ENCODE peak calls at places on chromosomes 2 and 18, in seven cellular contexts. One of them, this sample, is unnamed.

GRCh38 chr18:59052965-59053960 is 86.4 kb upstream of the SEC11C start:
- DNase-seq in fibroblast of lung: peak; percentile 71
- DNase-seq in PC-3: peak; percentile 57
- DNase-seq in endothelial cell of umbilical vein: no peak
- DNase-seq in GM23248: no peak
- DNase-seq in HCT116: no peak
- DNase-seq in endodermal cell: no peak
- DNase-seq in this sample: peak; percentile 41

GRCh38 chr2:46657042-46657504 is 177.7 kb downstream of the TMEM247 start:
- DNase-seq in fibroblast of lung: no peak
- DNase-seq in PC-3: peak; percentile 62
- DNase-seq in endothelial cell of umbilical vein: peak; percentile 28
- DNase-seq in GM23248: peak; percentile 70
- DNase-seq in HCT116: peak; percentile 54
- DNase-seq in endodermal cell: peak; percentile 55
- DNase-seq in this sample: peak; percentile 42

GRCh38 chr2:188096910-188097309 is 194.8 kb upstream of the GULP1 start:
- DNase-seq in fibroblast of lung: no peak
- DNase-seq in PC-3: no peak
- DNase-seq in endothelial cell of umbilical vein: no peak
- DNase-seq in GM23248: no peak
- DNase-seq in HCT116: no peak
- DNase-seq in endodermal cell: no peak
- DNase-seq in this sample: no peak

GRCh38 chr2:226213717-226214116 is 585.9 kb downstream of the IRS1 start:
- DNase-seq in fibroblast of lung: peak; percentile 94
- DNase-seq in PC-3: peak; percentile 49
- DNase-seq in endothelial cell of umbilical vein: no peak
- DNase-seq in GM23248: peak; percentile 75
- DNase-seq in HCT116: no peak
- DNase-seq in endodermal cell: no peak
- DNase-seq in this sample: no peak

GRCh38 chr2:182761903-182762302 is 45.8 kb downstream of the DNAJC10 start:
- DNase-seq in fibroblast of lung: peak; percentile 43
- DNase-seq in PC-3: no peak
- DNase-seq in endothelial cell of umbilical vein: peak; percentile 39
- DNase-seq in GM23248: peak; percentile 50
- DNase-seq in HCT116: no peak
- DNase-seq in endodermal cell: no peak
- DNase-seq in this sample: no peak

GRCh38 chr2:54947596-54948519 is 102.4 kb downstream of the RTN4 start:
- DNase-seq in fibroblast of lung: no peak
- DNase-seq in PC-3: no peak
- DNase-seq in endothelial cell of umbilical vein: no peak
- DNase-seq in GM23248: no peak
- DNase-seq in HCT116: no peak
- DNase-seq in endodermal cell: no peak
- DNase-seq in this sample: no peak

GRCh38 chr2:9547272-9547991 is 8.2 kb downstream of the ADAM17 start:
- DNase-seq in fibroblast of lung: peak; percentile 64
- DNase-seq in PC-3: no peak
- DNase-seq in endothelial cell of umbilical vein: peak; percentile 32
- DNase-seq in GM23248: peak; percentile 62
- DNase-seq in HCT116: no peak
- DNase-seq in endodermal cell: no peak
- DNase-seq in this sample: no peak

GRCh38 chr18:59994357-59994756 is 94.6 kb downstream of the PMAIP1 start:
- DNase-seq in fibroblast of lung: no peak
- DNase-seq in PC-3: peak; percentile 53
- DNase-seq in endothelial cell of umbilical vein: no peak
- DNase-seq in GM23248: peak; percentile 14
- DNase-seq in HCT116: peak; percentile 16
- DNase-seq in endodermal cell: no peak
- DNase-seq in this sample: no peak

GRCh38 chr2:109256921-109257320 is 127.9 kb downstream of the SH3RF3 start:
- DNase-seq in fibroblast of lung: no peak
- DNase-seq in PC-3: no peak
- DNase-seq in endothelial cell of umbilical vein: no peak
- DNase-seq in GM23248: peak; percentile 62
- DNase-seq in HCT116: no peak
- DNase-seq in endodermal cell: no peak
- DNase-seq in this sample: no peak

GRCh38 chr18:55228707-55229106 is 269.4 kb upstream of the CCDC68 start:
- DNase-seq in fibroblast of lung: no peak
- DNase-seq in PC-3: no peak
- DNase-seq in endothelial cell of umbilical vein: no peak
- DNase-seq in GM23248: no peak
- DNase-seq in HCT116: no peak
- DNase-seq in endodermal cell: peak; percentile 66
- DNase-seq in this sample: no peak

GRCh38 chr2:173205375-173205774 is 129.7 kb downstream of the MAP3K20 start:
- DNase-seq in fibroblast of lung: no peak
- DNase-seq in PC-3: no peak
- DNase-seq in endothelial cell of umbilical vein: no peak
- DNase-seq in GM23248: peak; percentile 74
- DNase-seq in HCT116: no peak
- DNase-seq in endodermal cell: no peak
- DNase-seq in this sample: no peak

DNA sequence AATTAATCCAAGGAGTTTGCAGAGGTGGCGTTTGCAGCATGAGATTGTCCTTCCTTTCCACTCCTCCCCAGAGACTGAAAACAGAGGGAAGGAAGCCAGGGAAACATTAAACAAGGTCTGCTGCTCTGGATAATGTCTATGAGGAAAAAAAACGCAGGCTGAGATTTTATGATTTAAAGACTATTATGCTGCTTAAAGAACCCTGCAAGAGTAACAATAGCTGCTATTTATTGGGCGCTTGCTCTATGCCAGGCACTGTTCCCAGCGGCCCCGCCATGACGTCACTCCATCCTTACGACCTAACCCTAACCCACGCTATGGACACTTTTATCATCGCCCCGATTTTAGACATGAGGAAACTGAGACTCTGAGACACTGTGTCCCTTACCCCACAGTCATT is 222.4 kb downstream of the BCL2 start:
- DNase-seq in fibroblast of lung: no peak
- DNase-seq in PC-3: no peak
- DNase-seq in endothelial cell of umbilical vein: no peak
- DNase-seq in GM23248: no peak
- DNase-seq in HCT116: no peak
- DNase-seq in endodermal cell: no peak
- DNase-seq in this sample: no peak
- H3K27ac ChIP-seq in fibroblast of lung: no peak overlapping the region
- H3K27ac ChIP-seq in PC-3: no peak overlapping the region
- H3K27ac ChIP-seq in endothelial cell of umbilical vein: no peak overlapping the region
- H3K27ac ChIP-seq in GM23248: no peak overlapping the region
- H3K27ac ChIP-seq in HCT116: no peak overlapping the region
- H3K27ac ChIP-seq in endodermal cell: no peak overlapping the region
- H3K27ac ChIP-seq in this sample: no peak overlapping the region

DNA sequence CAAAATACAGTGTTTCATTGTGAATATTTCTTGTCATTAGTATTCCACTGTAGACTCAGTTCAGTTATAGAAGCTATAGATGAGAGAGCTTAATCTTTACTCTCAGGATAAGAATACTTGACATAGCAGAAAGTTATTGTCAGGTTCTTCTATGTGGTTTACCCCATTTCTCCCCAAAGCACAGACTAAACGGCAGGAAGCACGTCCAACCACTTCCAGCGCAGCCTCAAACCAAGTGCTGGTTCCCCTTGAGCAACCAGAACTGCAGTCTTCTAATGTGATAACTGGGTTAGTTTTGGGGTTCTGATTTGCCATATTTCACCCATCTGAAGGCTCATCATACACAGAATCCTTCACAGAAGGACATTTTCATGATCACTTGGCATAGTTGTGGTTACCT is 324.7 kb downstream of the SLC8A1 start:
- DNase-seq in fibroblast of lung: peak; percentile 20
- DNase-seq in PC-3: no peak
- DNase-seq in endothelial cell of umbilical vein: no peak
- DNase-seq in GM23248: no peak
- DNase-seq in HCT116: no peak
- DNase-seq in endodermal cell: no peak
- DNase-seq in this sample: no peak
- H3K9ac ChIP-seq in fibroblast of lung: no peak overlapping the region
- H3K9ac ChIP-seq in PC-3: no peak overlapping the region
- H3K9ac ChIP-seq in endothelial cell of umbilical vein: no peak overlapping the region
- H3K9ac ChIP-seq in GM23248: no peak overlapping the region
- H3K9ac ChIP-seq in HCT116: no peak overlapping the region
- H3K9ac ChIP-seq in endodermal cell: no peak overlapping the region
- H3K9ac ChIP-seq in this sample: no peak overlapping the region

DNA sequence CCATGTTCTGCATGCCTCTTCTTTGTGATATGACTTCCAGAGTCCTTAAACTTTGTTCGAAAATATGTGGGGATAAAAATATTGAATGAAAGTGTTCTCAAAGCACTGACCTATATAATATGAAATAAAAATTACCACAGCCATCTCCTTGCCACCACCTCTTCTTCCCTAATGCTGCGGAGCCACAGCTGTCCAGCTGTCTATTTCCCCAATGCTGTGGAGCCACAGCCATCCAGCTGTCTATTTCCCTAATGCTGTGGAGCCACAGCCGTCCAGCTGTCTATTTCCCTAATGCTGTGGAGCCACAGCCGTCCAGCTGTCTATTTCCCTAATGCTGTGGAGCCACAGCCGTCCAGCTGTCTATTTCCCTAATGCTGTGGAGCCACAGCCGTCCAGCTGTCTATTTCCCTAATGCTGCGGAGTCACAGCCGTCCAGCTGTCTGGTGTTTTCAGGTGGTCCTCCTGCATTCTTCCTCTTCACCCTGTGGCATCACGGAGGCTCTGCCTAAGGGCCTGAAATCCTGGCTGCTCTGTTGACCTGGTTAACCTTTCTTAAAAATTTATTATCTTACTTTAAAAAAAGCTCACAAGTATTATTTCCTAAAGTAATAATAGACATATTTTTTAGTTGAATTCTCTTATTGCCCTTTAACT is 266.1 kb upstream of the MEX3C start:
- DNase-seq in fibroblast of lung: no peak
- DNase-seq in PC-3: no peak
- DNase-seq in endothelial cell of umbilical vein: no peak
- DNase-seq in GM23248: no peak
- DNase-seq in HCT116: no peak
- DNase-seq in endodermal cell: no peak
- DNase-seq in this sample: no peak
- H3K27ac ChIP-seq in fibroblast of lung: no peak overlapping the region
- H3K27ac ChIP-seq in PC-3: no peak overlapping the region
- H3K27ac ChIP-seq in endothelial cell of umbilical vein: no peak overlapping the region
- H3K27ac ChIP-seq in GM23248: no peak overlapping the region
- H3K27ac ChIP-seq in HCT116: no peak overlapping the region
- H3K27ac ChIP-seq in endodermal cell: no peak overlapping the region
- H3K27ac ChIP-seq in this sample: no peak overlapping the region

GRCh38 chr2:68491582-68491981 is 24.2 kb downstream of the APLF start:
- DNase-seq in fibroblast of lung: no peak
- DNase-seq in PC-3: no peak
- DNase-seq in endothelial cell of umbilical vein: no peak
- DNase-seq in GM23248: no peak
- DNase-seq in HCT116: no peak
- DNase-seq in endodermal cell: no peak
- DNase-seq in this sample: no peak
- H3K9ac ChIP-seq in fibroblast of lung: no peak overlapping the region
- H3K9ac ChIP-seq in PC-3: no peak overlapping the region
- H3K9ac ChIP-seq in endothelial cell of umbilical vein: no peak overlapping the region
- H3K9ac ChIP-seq in GM23248: no peak overlapping the region
- H3K9ac ChIP-seq in HCT116: no peak overlapping the region
- H3K9ac ChIP-seq in endodermal cell: no peak overlapping the region
- H3K9ac ChIP-seq in this sample: no peak overlapping the region

DNA sequence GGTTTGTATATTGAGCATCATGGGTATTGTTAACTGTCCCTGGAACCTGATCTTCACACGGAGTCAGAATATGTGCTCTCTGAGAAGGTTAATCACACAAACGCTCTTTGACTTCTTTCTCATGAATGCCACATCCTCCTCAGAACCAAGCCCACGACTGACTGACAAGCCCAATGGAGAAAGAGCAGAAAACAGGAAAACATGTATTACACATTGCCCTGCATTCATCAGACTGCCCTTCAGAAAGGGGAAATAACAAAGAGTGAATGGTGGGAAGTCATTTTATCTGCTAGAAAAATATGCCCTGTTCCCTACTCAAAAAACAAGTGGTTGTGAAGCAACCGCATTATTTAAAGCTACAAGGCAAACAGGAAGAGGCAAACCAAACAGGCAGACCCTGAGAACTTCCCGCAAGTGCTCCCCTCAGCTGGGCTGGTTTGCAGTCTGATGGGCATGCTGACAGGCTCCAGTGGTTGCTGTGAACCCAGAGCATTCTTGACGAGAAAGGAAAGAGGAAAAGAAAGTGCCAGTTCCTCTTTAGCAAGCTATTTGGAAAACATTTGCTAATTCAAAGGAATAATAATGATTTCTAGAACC is 172.9 kb upstream of the SETBP1 start:
- DNase-seq in fibroblast of lung: no peak
- DNase-seq in PC-3: no peak
- DNase-seq in endothelial cell of umbilical vein: peak; percentile 99
- DNase-seq in GM23248: no peak
- DNase-seq in HCT116: no peak
- DNase-seq in endodermal cell: peak; percentile 40
- DNase-seq in this sample: no peak
- H3K27ac ChIP-seq in fibroblast of lung: no peak overlapping the region
- H3K27ac ChIP-seq in PC-3: no peak overlapping the region
- H3K27ac ChIP-seq in endothelial cell of umbilical vein: peak overlapping the region; percentile 91
- H3K27ac ChIP-seq in GM23248: no peak overlapping the region
- H3K27ac ChIP-seq in HCT116: no peak overlapping the region
- H3K27ac ChIP-seq in endodermal cell: no peak overlapping the region
- H3K27ac ChIP-seq in this sample: no peak overlapping the region

This sample was measured in colonic mucosa.